ENCODE peak calls at places on chromosomes 11 and 22, in five cellular contexts. X is A549, L is IMR-90, T is HCT116, Y is SK-N-SH. Q is an unnamed sample.

GRCh38 chr11:107078375-107078774 is 60.1 kb upstream of the GUCY1A2 start:
- DNase-seq in L (no peak), T (no peak), Y (no peak), X (peak), Q (no peak)

GRCh38 chr11:126355324-126355925 is at the start of gene ST3GAL4:
- DNase-seq in L (peak), X (peak), T (no peak), Y (peak), Q (peak)

GRCh38 chr11:43574949-43575915 is 105.3 kb upstream of the HSD17B12 start:
- DNase-seq in X (peak), T (no peak), Y (peak), L (peak), Q (no peak)

GRCh38 chr11:69008774-69009440 is 4.1 kb downstream of the MRGPRF start:
- DNase-seq in L (peak), Y (peak), T (peak), X (peak), Q (no peak)

GRCh38 chr22:42772647-42773046 is 52.0 kb upstream of the A4GALT start:
- DNase-seq in Y (no peak), T (no peak), X (no peak), L (no peak), Q (no peak)

GRCh38 chr11:63565728-63566127 is 2.5 kb upstream of the PLAAT2 start:
- DNase-seq in Y (no peak), T (no peak), X (no peak), L (no peak), Q (no peak)

GRCh38 chr11:133951484-133952198 is 5.1 kb downstream of the IGSF9B start:
- DNase-seq in Y (peak), L (peak), X (no peak), T (no peak), Q (no peak)

GRCh38 chr11:109641549-109641948 is 219.6 kb downstream of the C11orf87 start:
- DNase-seq in Y (no peak), T (no peak), L (peak), X (peak), Q (no peak)

GRCh38 chr22:42284643-42285181 is 14.3 kb upstream of the TCF20 start:
- DNase-seq in L (no peak), T (no peak), X (no peak), Y (no peak), Q (no peak)

GRCh38 chr22:50014655-50015401 is 2.3 kb upstream of the IL17REL start:
- DNase-seq in X (no peak), Y (peak), L (no peak), T (no peak), Q (no peak)

GRCh38 chr11:95152878-95153856 is 63.5 kb downstream of the ENDOD1 start:
- DNase-seq in X (no peak), L (no peak), Y (no peak), T (no peak), Q (no peak)

GRCh38 chr11:111213256-111213655 is 32.3 kb upstream of the POU2AF2 start:
- DNase-seq in T (no peak), Y (no peak), X (no peak), L (peak), Q (no peak)

GRCh38 chr11:113372317-113372716 is 15.3 kb upstream of the ANKK1 start:
- DNase-seq in L (peak), X (no peak), Y (no peak), T (no peak), Q (no peak)

GRCh38 chr11:114172871-114173444 is 113.4 kb downstream of the ZBTB16 start:
- DNase-seq in Y (no peak), X (no peak), L (no peak), T (no peak), Q (no peak)

GRCh38 chr11:130908061-130908460 is 8.2 kb downstream of the SNX19 start:
- DNase-seq in L (no peak), Y (no peak), X (no peak), T (no peak), Q (no peak)

GRCh38 chr11:13189561-13190435 is 87.8 kb upstream of the BMAL1 start:
- DNase-seq in T (no peak), X (no peak), L (no peak), Y (no peak), Q (no peak)

GRCh38 chr11:129373489-129373953 is 2.1 kb upstream of the BARX2 start:
- DNase-seq in X (no peak), L (no peak), T (no peak), Y (no peak), Q (no peak)

GRCh38 chr11:29432719-29433325 is 584.0 kb downstream of the KCNA4 start:
- DNase-seq in Y (peak), X (peak), L (peak), T (peak), Q (no peak)
- TF ChIP-seq RAD21 in Y (peak), X (peak), L (peak), T (peak), Q (peak)

GRCh38 chr11:20561915-20562314 is 37.5 kb upstream of the SLC6A5 start:
- DNase-seq in L (no peak), T (no peak), X (no peak), Y (no peak), Q (no peak)

GRCh38 chr11:20565236-20565635 is 34.2 kb upstream of the SLC6A5 start:
- DNase-seq in X (no peak), Y (no peak), L (no peak), T (no peak), Q (no peak)

GRCh38 chr11:20564811-20565210 is 34.6 kb upstream of the SLC6A5 start:
- DNase-seq in Y (no peak), L (no peak), T (no peak), X (no peak), Q (no peak)

GRCh38 chr11:20563871-20564270 is 35.5 kb upstream of the SLC6A5 start:
- DNase-seq in X (no peak), T (no peak), L (no peak), Y (no peak), Q (no peak)

DNA sequence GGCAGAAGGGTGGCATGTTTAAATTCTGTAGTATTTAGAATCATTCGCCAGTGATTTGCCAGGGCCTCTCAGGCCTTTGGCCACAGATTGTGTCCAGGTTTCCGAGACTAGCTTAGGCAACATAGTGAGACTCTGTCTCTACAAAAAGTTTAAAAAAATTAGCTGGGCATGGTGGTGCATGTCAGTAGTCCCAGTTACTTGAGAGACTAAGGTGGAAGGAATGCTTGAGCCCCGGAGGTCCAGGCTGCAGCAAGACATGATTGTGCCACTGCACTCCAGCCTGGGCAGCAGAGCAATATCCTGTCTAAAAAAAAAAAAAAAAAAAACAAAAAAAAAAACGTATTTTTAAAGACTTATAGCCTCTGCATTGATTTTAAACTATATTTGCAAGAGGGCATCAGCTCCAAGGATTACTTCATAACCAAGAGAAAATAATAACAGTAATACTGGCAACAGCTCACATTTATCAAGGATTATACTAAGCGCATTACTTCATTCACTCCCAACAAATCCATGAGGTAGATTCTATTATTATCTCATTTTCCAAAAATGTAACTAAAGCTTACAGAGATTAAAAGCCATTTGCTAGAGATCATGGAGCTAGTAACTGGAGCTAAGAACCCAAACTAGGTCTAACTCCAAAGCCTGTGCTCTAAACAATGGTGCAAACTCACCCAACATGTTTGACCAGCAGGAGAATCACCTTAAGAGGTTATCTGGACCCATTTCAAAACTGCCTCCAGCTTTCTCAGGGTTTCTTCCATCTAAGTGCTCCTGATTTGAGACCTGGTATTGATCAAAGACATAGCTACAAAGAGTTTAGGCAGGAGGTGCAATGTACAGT is 32.6 kb upstream of the SLC6A5 start:
- DNase-seq in T (no peak), X (no peak), Y (no peak), L (no peak), Q (no peak)
- TF ChIP-seq RAD21 in T (no peak), X (no peak), Y (no peak), L (no peak), Q (no peak)

GRCh38 chr11:85947431-85948272 is 92.5 kb downstream of the CCDC83 start:
- DNase-seq in X (peak), L (peak), Y (no peak), T (no peak), Q (no peak)
- TF ChIP-seq RAD21 in X (no peak), L (no peak), Y (no peak), T (no peak), Q (no peak)

DNA sequence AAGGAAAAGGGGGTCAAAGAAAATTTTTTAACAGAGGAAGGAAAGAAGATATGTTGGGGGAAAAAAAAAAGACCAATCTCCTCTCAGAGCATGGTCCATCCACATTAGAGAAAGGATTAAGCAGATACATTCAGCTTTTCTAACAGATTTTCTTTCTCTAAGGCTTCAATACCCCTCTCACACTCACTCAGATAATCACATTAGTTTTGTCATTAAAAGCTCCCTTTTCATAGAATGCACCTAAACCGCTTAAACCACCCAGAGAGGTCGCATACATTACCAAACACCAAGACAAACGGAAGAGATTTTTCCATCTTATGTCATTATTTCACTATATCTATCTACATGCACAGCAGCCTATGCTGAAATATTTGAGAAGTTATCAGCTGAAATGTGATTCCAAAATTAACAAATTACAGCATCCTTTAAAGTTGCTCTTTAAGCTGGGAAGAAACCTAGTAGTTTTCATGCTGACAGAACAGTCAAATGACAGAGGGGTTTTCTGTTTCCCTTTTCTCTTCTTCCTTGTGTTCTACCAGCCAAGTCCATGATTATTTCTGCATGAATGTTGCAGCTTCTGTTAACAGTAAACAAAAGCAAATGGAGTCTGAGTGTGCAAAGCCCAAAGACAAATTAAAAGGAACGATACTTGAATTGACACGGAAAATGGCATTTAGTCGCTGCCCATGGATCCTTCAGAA is 54.7 kb downstream of the PRCP start:
- DNase-seq in X (no peak), T (no peak), Y (no peak), L (no peak), Q (no peak)
- TF ChIP-seq RAD21 in X (no peak), T (no peak), Y (no peak), L (no peak), Q (no peak)

GRCh38 chr11:71265559-71266092 is 13.2 kb upstream of the SHANK2 start:
- DNase-seq in T (no peak), L (no peak), Y (no peak), X (no peak), Q (no peak)
- TF ChIP-seq RAD21 in T (no peak), L (no peak), Y (no peak), X (no peak), Q (no peak)

GRCh38 chr22:35630891-35631290 is 13.8 kb upstream of the MB start:
- DNase-seq in L (no peak), T (no peak), Y (no peak), X (no peak), Q (no peak)
- TF ChIP-seq RAD21 in L (no peak), T (no peak), Y (no peak), X (no peak), Q (no peak)